ENCODE peak calls at places on chromosomes 11 and 22, in six cellular contexts. J is BJ, Z is AG09309, W is suprapubic skin, X is K562, G is colonic mucosa. H is an unnamed sample.

GRCh38 chr22:21068681-21069276 is 23.0 kb downstream of the LRRC74B start:
- DNase-seq in Z (no peak), G (no peak), J (no peak), X (peak), W (no peak), H (no peak)

GRCh38 chr11:73876424-73877300 is at the start of the genes COA4 and PAAF1:
- DNase-seq in G (peak), X (peak), W (peak), Z (peak), J (peak), H (peak)

GRCh38 chr11:68273056-68273738 is 1.4 kb upstream of the C11orf24 start:
- DNase-seq in W (no peak), X (no peak), J (no peak), G (no peak), Z (no peak), H (no peak)

GRCh38 chr11:66465371-66466224 is 1.1 kb upstream of the PELI3 start:
- DNase-seq in X (no peak), Z (no peak), G (no peak), J (no peak), W (no peak), H (no peak)

GRCh38 chr22:17748555-17749353 is 25.5 kb downstream of the BID start:
- DNase-seq in J (no peak), X (peak), Z (no peak), G (no peak), W (no peak), H (no peak)

GRCh38 chr22:31082606-31083376 is 1.7 kb downstream of the SMTN start:
- DNase-seq in J (no peak), W (peak), Z (no peak), G (peak), X (peak), H (no peak)

GRCh38 chr22:35457729-35458546 is 58.0 kb downstream of the MCM5 start:
- DNase-seq in X (no peak), W (no peak), Z (no peak), J (no peak), G (no peak), H (no peak)

GRCh38 chr11:64356498-64357411 is 2.2 kb upstream of the RPS6KA4 start:
- DNase-seq in G (no peak), X (peak), J (no peak), W (peak), Z (no peak), H (no peak)

GRCh38 chr11:75597636-75598035 is 35.6 kb downstream of the SERPINH1 start:
- DNase-seq in W (no peak), J (no peak), X (peak), G (no peak), Z (no peak), H (no peak)

GRCh38 chr11:72040497-72041363 is 39.6 kb downstream of the NUMA1 start:
- DNase-seq in X (peak), W (peak), J (peak), Z (peak), G (peak), H (peak)

GRCh38 chr11:85114786-85115185 is 512.4 kb downstream of the DLG2 start:
- DNase-seq in W (no peak), X (no peak), G (no peak), Z (no peak), J (no peak), H (no peak)

GRCh38 chr11:133619973-133620372 is 87.7 kb upstream of the OPCML start:
- DNase-seq in J (no peak), G (no peak), X (no peak), W (no peak), Z (no peak), H (no peak)

GRCh38 chr11:10325398-10326079 is 20.7 kb downstream of the ADM start:
- DNase-seq in W (no peak), X (no peak), G (no peak), J (peak), Z (no peak), H (no peak)

GRCh38 chr11:76839326-76839725 is 21.4 kb upstream of the ACER3 start:
- DNase-seq in X (no peak), G (peak), Z (no peak), W (no peak), J (no peak), H (no peak)

GRCh38 chr11:63592975-63593395 is 21.2 kb downstream of the PLAAT3 start:
- DNase-seq in G (no peak), W (no peak), X (peak), J (no peak), Z (no peak), H (no peak)

GRCh38 chr11:80239217-80239616 is 798.4 kb upstream of the TENM4 start:
- DNase-seq in J (no peak), G (no peak), W (no peak), Z (no peak), X (no peak), H (no peak)

GRCh38 chr11:11265994-11266606 is 87.0 kb downstream of the CSNK2A3 start:
- DNase-seq in J (no peak), X (peak), Z (no peak), G (peak), W (no peak), H (no peak)

GRCh38 chr11:10481567-10482349 is 26.7 kb downstream of the AMPD3 start:
- DNase-seq in X (no peak), W (peak), G (no peak), J (no peak), Z (no peak), H (no peak)

GRCh38 chr11:105903113-105903512 is 118.9 kb downstream of the MSANTD4 start:
- DNase-seq in Z (no peak), G (no peak), J (no peak), X (no peak), W (no peak), H (no peak)

GRCh38 chr11:63768232-63769043 is at the start of gene ZFTA:
- DNase-seq in J (no peak), Z (no peak), G (peak), X (peak), W (peak), H (no peak)

GRCh38 chr11:115242982-115243381 is 261.2 kb downstream of the CADM1 start:
- DNase-seq in J (no peak), Z (no peak), X (no peak), W (no peak), G (no peak), H (no peak)

GRCh38 chr22:27435839-27436581 is 365.5 kb downstream of the MN1 start:
- DNase-seq in Z (no peak), J (no peak), W (no peak), X (no peak), G (no peak), H (peak)

GRCh38 chr11:64240467-64241174 is at the start of gene FKBP2:
- DNase-seq in J (peak), Z (peak), X (peak), G (peak), W (peak), H (peak)

GRCh38 chr11:120061036-120061760 is 76.7 kb downstream of the TRIM29 start:
- DNase-seq in W (peak), G (no peak), X (no peak), J (no peak), Z (no peak), H (no peak)

GRCh38 chr11:117722074-117722473 is 74.9 kb downstream of the DSCAML1 start:
- DNase-seq in X (no peak), J (no peak), W (no peak), Z (no peak), G (no peak), H (no peak)

GRCh38 chr11:114359342-114359741 is 41.0 kb downstream of the C11orf71 start:
- DNase-seq in G (no peak), X (no peak), J (no peak), Z (no peak), W (no peak), H (no peak)

GRCh38 chr11:70863988-70864387 is 388.4 kb downstream of the SHANK2 start:
- DNase-seq in W (no peak), Z (no peak), X (no peak), G (no peak), J (no peak), H (no peak)

GRCh38 chr11:63179446-63180068 is 35.5 kb upstream of the SLC22A24 start:
- DNase-seq in G (no peak), Z (no peak), W (no peak), J (no peak), X (no peak), H (no peak)

GRCh38 chr11:2797741-2798361 is 87.7 kb downstream of the CDKN1C start:
- DNase-seq in G (peak), Z (no peak), X (no peak), J (no peak), W (peak), H (no peak)

GRCh38 chr11:125371451-125371935 is 124.6 kb downstream of the FEZ1 start:
- DNase-seq in W (no peak), J (no peak), X (no peak), Z (no peak), G (no peak), H (no peak)

GRCh38 chr11:19378814-19379213 is 138.1 kb upstream of the E2F8 start:
- DNase-seq in G (no peak), W (no peak), Z (no peak), J (no peak), X (no peak), H (no peak)

GRCh38 chr22:48667289-48667688 is 1160.4 kb downstream of the BRD1 start:
- DNase-seq in X (no peak), W (no peak), G (no peak), Z (no peak), J (no peak), H (no peak)

GRCh38 chr11:108984548-108984947 is 319.7 kb downstream of the DDX10 start:
- DNase-seq in J (no peak), Z (no peak), G (no peak), X (no peak), W (no peak), H (no peak)

GRCh38 chr22:25970348-25970995 is 198.8 kb upstream of the SEZ6L start:
- DNase-seq in W (no peak), J (no peak), G (no peak), Z (no peak), X (no peak), H (no peak)

GRCh38 chr22:22009661-22010060 is 27.1 kb upstream of the TOP3B start:
- DNase-seq in Z (no peak), J (no peak), W (no peak), X (no peak), G (no peak), H (no peak)

GRCh38 chr11:84626256-84626655 is 1000.9 kb downstream of the DLG2 start:
- DNase-seq in G (no peak), W (no peak), Z (no peak), X (no peak), J (no peak), H (no peak)

GRCh38 chr11:80362578-80362977 is 921.7 kb upstream of the TENM4 start:
- DNase-seq in Z (no peak), G (no peak), X (no peak), W (no peak), J (no peak), H (no peak)

GRCh38 chr22:48629631-48630443 is 1197.8 kb downstream of the BRD1 start:
- DNase-seq in J (no peak), G (no peak), W (no peak), X (no peak), Z (no peak), H (no peak)

GRCh38 chr11:2143652-2144548 is 4.7 kb upstream of the IGF2 start:
- DNase-seq in Z (no peak), J (no peak), G (no peak), W (no peak), X (no peak), H (no peak)

GRCh38 chr11:125588505-125588904 is 4.1 kb upstream of the STT3A start:
- DNase-seq in J (no peak), Z (no peak), G (no peak), X (peak), W (no peak), H (no peak)

GRCh38 chr11:391117-392017 is 2.6 kb upstream of the PKP3 start:
- DNase-seq in G (no peak), X (no peak), J (no peak), W (no peak), Z (no peak), H (no peak)

GRCh38 chr11:387193-387793 is 6.7 kb upstream of the PKP3 start:
- DNase-seq in Z (no peak), X (no peak), W (no peak), G (no peak), J (no peak), H (no peak)

GRCh38 chr11:393219-394033 is 583 bp upstream of the PKP3 start:
- DNase-seq in J (peak), Z (peak), X (peak), G (peak), W (no peak), H (no peak)

GRCh38 chr11:392102-392777 is 1.8 kb upstream of the PKP3 start:
- DNase-seq in W (no peak), X (no peak), G (no peak), Z (no peak), J (no peak), H (no peak)

GRCh38 chr11:390175-390574 is 3.8 kb upstream of the PKP3 start:
- DNase-seq in X (peak), Z (no peak), W (no peak), G (peak), J (no peak), H (no peak)
- TF ChIP-seq CTCF in X (peak), Z (no peak), W (no peak), G (peak), J (no peak), H (no peak)

GRCh38 chr11:45848654-45849081 is 1.4 kb downstream of the CRY2 start:
- DNase-seq in J (no peak), Z (no peak), W (no peak), G (no peak), X (no peak), H (no peak)
- H3K4me3 ChIP-seq in J (peak), Z (peak), W (peak), G (peak), X (peak), H (peak)

GRCh38 chr11:870127-870413 is 27.4 kb downstream of the TSPAN4 start:
- DNase-seq in X (no peak), G (no peak), J (no peak), Z (no peak), W (no peak), H (no peak)
- TF ChIP-seq CTCF in X (no peak), G (no peak), J (peak), Z (peak), W (no peak), H (no peak)

GRCh38 chr22:39501644-39502108 is 414 bp upstream of the MIEF1 start:
- DNase-seq in J (no peak), Z (no peak), X (no peak), W (no peak), G (no peak), H (no peak)
- H3K4me3 ChIP-seq in J (peak), Z (peak), X (peak), W (peak), G (peak), H (peak)

GRCh38 chr11:79028214-79028613 is 412.6 kb downstream of the TENM4 start:
- DNase-seq in Z (no peak), J (no peak), W (no peak), X (no peak), G (no peak), H (no peak)
- TF ChIP-seq CTCF in Z (no peak), J (no peak), W (no peak), X (no peak), G (no peak), H (no peak)

DNA sequence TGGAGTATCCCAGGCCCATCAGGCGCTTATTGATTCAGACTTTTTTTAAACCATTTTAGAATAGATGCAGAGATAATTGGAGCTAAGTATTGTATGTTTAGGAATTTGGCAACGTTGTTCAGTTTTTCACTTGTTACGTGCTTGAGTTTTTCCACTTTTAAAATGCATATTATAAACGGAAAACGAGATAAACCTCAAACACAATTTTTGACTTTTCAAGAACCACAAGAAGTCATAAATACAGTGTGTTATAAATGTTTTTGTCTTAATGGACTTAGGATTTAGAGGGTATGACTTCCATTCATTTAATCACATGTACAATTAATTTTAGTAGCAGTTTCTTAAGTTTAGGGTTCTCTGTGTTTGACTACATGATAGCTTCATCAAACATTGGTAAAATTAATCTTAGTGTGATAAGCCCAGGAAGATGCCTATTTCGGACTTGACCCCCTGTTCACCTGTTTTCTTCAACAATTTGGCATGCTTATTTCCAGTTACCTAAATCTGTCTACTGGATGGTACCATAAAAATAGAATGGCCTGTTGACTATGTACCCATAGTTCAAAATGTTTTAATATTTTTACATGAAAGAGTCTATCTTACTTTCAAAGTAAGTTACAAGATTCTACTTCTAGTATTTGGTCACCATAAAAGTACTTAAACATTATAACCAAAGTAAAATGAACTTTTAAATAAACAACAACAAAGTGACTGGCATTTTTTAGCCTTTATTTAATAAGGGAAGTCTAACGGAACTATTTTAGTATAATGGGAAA is 1.3 kb downstream of the ZC3H12C start:
- DNase-seq in W (no peak), J (no peak), X (no peak), Z (no peak), G (no peak), H (no peak)
- H3K4me3 ChIP-seq in W (peak), J (peak), X (peak), Z (peak), G (peak), H (peak)

GRCh38 chr11:104819603-104820002 is 78.7 kb downstream of the CASP12 start:
- DNase-seq in J (no peak), W (no peak), Z (no peak), G (no peak), X (no peak), H (no peak)

GRCh38 chr11:104826772-104827171 is 71.5 kb downstream of the CASP12 start:
- DNase-seq in Z (no peak), W (no peak), G (no peak), J (no peak), X (no peak), H (no peak)

GRCh38 chr11:104823638-104824037 is 74.6 kb downstream of the CASP12 start:
- DNase-seq in Z (no peak), X (no peak), J (no peak), G (no peak), W (no peak), H (no peak)
- TF ChIP-seq CTCF in Z (no peak), X (no peak), J (no peak), G (no peak), W (no peak), H (no peak)

GRCh38 chr11:28702871-28703270 is 594.7 kb downstream of the METTL15 start:
- DNase-seq in X (no peak), G (no peak), Z (no peak), J (no peak), W (no peak), H (no peak)
- H3K4me3 ChIP-seq in X (no peak), G (no peak), Z (no peak), J (no peak), W (no peak), H (no peak)

H was measured in HFF-Myc.